ENCODE peak calls at places on chromosomes 3 and 15, in five cellular contexts. One of them, this sample, is unnamed.

GRCh38 chr3:107117922-107118576 is 259.2 kb upstream of the CCDC54 start:
- DNase-seq in brain microvascular endothelial cell: peak; percentile 65
- DNase-seq in adrenal gland: peak; percentile 69
- DNase-seq in PC-9: peak; percentile 38
- DNase-seq in cardiac fibroblast: peak; percentile 90
- DNase-seq in this sample: peak; percentile 48

GRCh38 chr15:48855501-48856440 is 22.2 kb upstream of the EID1 start:
- DNase-seq in PC-9: peak; percentile 10
- DNase-seq in brain microvascular endothelial cell: peak; percentile 56
- DNase-seq in cardiac fibroblast: peak; percentile 81
- DNase-seq in adrenal gland: no peak
- DNase-seq in this sample: no peak

GRCh38 chr3:126347543-126348161 is 9.6 kb downstream of the KLF15 start:
- DNase-seq in cardiac fibroblast: no peak
- DNase-seq in adrenal gland: peak; percentile 39
- DNase-seq in brain microvascular endothelial cell: no peak
- DNase-seq in PC-9: no peak
- DNase-seq in this sample: no peak

GRCh38 chr3:192869131-192870027 is 48.3 kb downstream of the MB21D2 start:
- DNase-seq in brain microvascular endothelial cell: peak; percentile 59
- DNase-seq in cardiac fibroblast: peak; percentile 47
- DNase-seq in PC-9: no peak
- DNase-seq in adrenal gland: peak; percentile 80
- DNase-seq in this sample: no peak

GRCh38 chr3:136621628-136622027 is 130.6 kb downstream of the STAG1 start:
- DNase-seq in PC-9: peak; percentile 26
- DNase-seq in brain microvascular endothelial cell: peak; percentile 16
- DNase-seq in cardiac fibroblast: peak; percentile 44
- DNase-seq in adrenal gland: no peak
- DNase-seq in this sample: no peak

GRCh38 chr3:138898301-138898700 is 48.6 kb downstream of the FOXL2 start:
- DNase-seq in brain microvascular endothelial cell: peak; percentile 3
- DNase-seq in PC-9: peak; percentile 9
- DNase-seq in adrenal gland: no peak
- DNase-seq in cardiac fibroblast: peak; percentile 90
- DNase-seq in this sample: no peak

GRCh38 chr3:80549173-80549572 is 781.4 kb upstream of the ROBO1 start:
- DNase-seq in brain microvascular endothelial cell: no peak
- DNase-seq in adrenal gland: no peak
- DNase-seq in cardiac fibroblast: no peak
- DNase-seq in PC-9: no peak
- DNase-seq in this sample: no peak

GRCh38 chr3:182628531-182628930 is 164.8 kb upstream of the ATP11B start:
- DNase-seq in PC-9: no peak
- DNase-seq in adrenal gland: no peak
- DNase-seq in brain microvascular endothelial cell: no peak
- DNase-seq in cardiac fibroblast: no peak
- DNase-seq in this sample: no peak

GRCh38 chr3:148953094-148953493 is 38.2 kb upstream of the GYG1 start:
- DNase-seq in brain microvascular endothelial cell: no peak
- DNase-seq in PC-9: no peak
- DNase-seq in cardiac fibroblast: no peak
- DNase-seq in adrenal gland: no peak
- DNase-seq in this sample: no peak

GRCh38 chr15:39669671-39670070 is 88.8 kb downstream of the THBS1 start:
- DNase-seq in adrenal gland: no peak
- DNase-seq in brain microvascular endothelial cell: no peak
- DNase-seq in PC-9: no peak
- DNase-seq in cardiac fibroblast: no peak
- DNase-seq in this sample: no peak
- TF ChIP-seq CTCF in adrenal gland: no peak
- TF ChIP-seq CTCF in brain microvascular endothelial cell: no peak
- TF ChIP-seq CTCF in PC-9: no peak
- TF ChIP-seq CTCF in cardiac fibroblast: no peak
- TF ChIP-seq CTCF in this sample: no peak

GRCh38 chr15:77659350-77660321 is 26.9 kb upstream of the LINGO1 start:
- DNase-seq in adrenal gland: peak; percentile 87
- DNase-seq in brain microvascular endothelial cell: peak; percentile 38
- DNase-seq in cardiac fibroblast: peak; percentile 63
- DNase-seq in PC-9: peak; percentile 53
- DNase-seq in this sample: peak; percentile 79
- TF ChIP-seq CTCF in adrenal gland: no peak
- TF ChIP-seq CTCF in brain microvascular endothelial cell: peak; percentile 71
- TF ChIP-seq CTCF in cardiac fibroblast: peak; percentile 57
- TF ChIP-seq CTCF in PC-9: peak; percentile 50
- TF ChIP-seq CTCF in this sample: peak; percentile 35

DNA sequence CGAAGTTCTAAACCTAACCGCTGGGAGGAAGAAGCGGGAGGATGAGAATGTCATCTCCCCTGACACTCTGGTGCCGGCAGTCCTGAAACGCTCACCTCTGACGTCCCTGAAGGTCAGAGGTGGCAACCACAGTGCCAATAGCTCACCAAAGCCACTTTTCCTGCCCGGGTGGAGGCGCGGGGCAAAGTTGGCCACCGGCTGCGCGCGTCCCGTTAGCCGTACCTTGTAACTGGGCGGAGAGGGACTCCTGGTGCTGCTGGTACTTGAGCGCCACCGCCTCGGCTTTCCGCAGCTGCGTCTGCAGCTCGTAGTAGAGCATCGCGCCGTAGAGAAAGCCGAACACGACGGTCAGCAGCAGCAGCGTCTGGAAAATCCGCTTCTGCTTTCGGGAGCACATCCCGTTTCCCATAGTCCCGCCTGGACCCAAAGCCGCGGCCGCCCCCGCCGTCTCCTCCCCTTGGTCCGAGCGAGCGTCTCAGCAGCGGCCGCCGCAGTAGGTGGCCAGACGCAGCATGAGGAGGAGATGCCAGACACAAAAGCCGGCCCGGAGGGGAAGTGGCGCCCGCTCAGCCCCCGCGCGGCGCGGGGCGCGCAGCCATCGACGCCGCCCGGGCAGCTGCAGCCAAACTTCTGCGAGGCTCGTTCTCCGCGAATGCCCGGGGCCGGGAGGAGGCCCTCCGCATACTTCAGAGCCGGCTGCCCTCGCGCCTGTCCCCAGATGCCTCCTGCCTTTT is 680 bp downstream of the GOLIM4 start:
- DNase-seq in cardiac fibroblast: peak; percentile 65
- DNase-seq in adrenal gland: peak; percentile 79
- DNase-seq in PC-9: peak; percentile 52
- DNase-seq in brain microvascular endothelial cell: peak; percentile 74
- DNase-seq in this sample: peak; percentile 71
- TF ChIP-seq CTCF in cardiac fibroblast: peak; percentile 40
- TF ChIP-seq CTCF in adrenal gland: peak; percentile 48
- TF ChIP-seq CTCF in PC-9: peak; percentile 22
- TF ChIP-seq CTCF in brain microvascular endothelial cell: peak; percentile 51
- TF ChIP-seq CTCF in this sample: no peak

GRCh38 chr15:97141360-97141759 is 810.9 kb downstream of the NR2F2 start:
- DNase-seq in adrenal gland: no peak
- DNase-seq in brain microvascular endothelial cell: no peak
- DNase-seq in cardiac fibroblast: no peak
- DNase-seq in PC-9: no peak
- DNase-seq in this sample: no peak

GRCh38 chr15:97143847-97144711 is 813.6 kb downstream of the NR2F2 start:
- DNase-seq in adrenal gland: no peak
- DNase-seq in brain microvascular endothelial cell: no peak
- DNase-seq in PC-9: no peak
- DNase-seq in cardiac fibroblast: no peak
- DNase-seq in this sample: no peak

GRCh38 chr15:97140216-97140615 is 809.7 kb downstream of the NR2F2 start:
- DNase-seq in adrenal gland: no peak
- DNase-seq in brain microvascular endothelial cell: no peak
- DNase-seq in PC-9: no peak
- DNase-seq in cardiac fibroblast: no peak
- DNase-seq in this sample: no peak
- TF ChIP-seq CTCF in adrenal gland: no peak
- TF ChIP-seq CTCF in brain microvascular endothelial cell: no peak
- TF ChIP-seq CTCF in PC-9: no peak
- TF ChIP-seq CTCF in cardiac fibroblast: no peak
- TF ChIP-seq CTCF in this sample: no peak

GRCh38 chr15:80061581-80061980 is 2.1 kb downstream of the ZFAND6 start:
- DNase-seq in adrenal gland: no peak
- DNase-seq in brain microvascular endothelial cell: no peak
- DNase-seq in cardiac fibroblast: peak; percentile 18
- DNase-seq in PC-9: no peak
- DNase-seq in this sample: no peak

GRCh38 chr15:80058044-80058443 is 1.4 kb upstream of the ZFAND6 start:
- DNase-seq in cardiac fibroblast: no peak
- DNase-seq in adrenal gland: no peak
- DNase-seq in PC-9: no peak
- DNase-seq in brain microvascular endothelial cell: no peak
- DNase-seq in this sample: no peak

GRCh38 chr15:80055933-80056332 is 3.5 kb upstream of the ZFAND6 start:
- DNase-seq in PC-9: no peak
- DNase-seq in cardiac fibroblast: no peak
- DNase-seq in brain microvascular endothelial cell: no peak
- DNase-seq in adrenal gland: no peak
- DNase-seq in this sample: no peak

GRCh38 chr15:80059786-80060489 is 462 bp downstream of the ZFAND6 start:
- DNase-seq in brain microvascular endothelial cell: no peak
- DNase-seq in PC-9: peak; percentile 56
- DNase-seq in adrenal gland: peak; percentile 70
- DNase-seq in cardiac fibroblast: peak; percentile 17
- DNase-seq in this sample: peak; percentile 85

DNA sequence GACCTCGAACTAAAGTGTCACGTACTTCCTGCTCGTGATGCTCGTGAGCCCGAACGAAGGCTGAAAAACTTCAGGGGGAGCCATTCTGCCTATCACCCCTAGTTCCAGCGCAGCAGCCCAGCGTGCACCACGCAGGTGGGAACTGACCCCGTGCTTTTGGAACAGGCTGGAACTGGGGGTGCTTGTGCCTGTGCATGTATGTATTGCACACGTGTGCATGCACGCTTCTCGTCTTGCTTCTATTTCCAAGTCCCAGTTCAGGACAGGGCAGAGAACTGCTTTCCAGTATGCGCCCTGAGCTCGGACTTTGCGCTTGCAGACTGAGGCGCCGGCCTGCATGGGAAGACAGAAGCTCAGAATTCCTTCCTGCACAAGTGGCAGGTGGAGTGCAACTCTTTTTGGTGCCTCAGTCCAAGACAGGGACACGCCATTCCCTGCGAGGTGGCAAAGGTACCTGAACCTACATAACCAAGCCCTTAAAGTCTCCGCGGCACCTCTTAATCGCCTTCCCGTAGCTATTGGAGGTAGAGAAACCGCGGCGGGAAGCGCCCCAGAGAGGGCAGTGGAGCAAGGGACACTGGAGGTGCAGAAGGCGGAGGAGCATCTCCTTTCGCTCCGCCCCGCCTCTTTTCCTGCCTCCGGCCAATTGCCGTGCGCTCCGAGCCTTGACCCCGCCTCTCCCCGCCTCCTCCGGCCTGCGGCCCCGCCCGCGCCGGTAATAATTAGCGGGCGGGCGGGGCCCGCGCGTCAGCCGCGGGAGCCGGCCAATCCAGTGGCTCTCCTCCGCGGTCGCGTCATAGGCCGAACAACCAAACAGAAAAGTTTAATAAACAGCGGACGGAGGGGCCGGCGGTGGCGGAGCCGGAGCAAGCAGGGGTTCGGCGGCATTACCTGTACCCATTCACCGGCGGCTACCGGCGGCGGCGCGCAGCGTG is at the start of gene ZFAND6:
- DNase-seq in PC-9: peak; percentile 96
- DNase-seq in brain microvascular endothelial cell: peak; percentile 90
- DNase-seq in adrenal gland: peak; percentile 98
- DNase-seq in cardiac fibroblast: peak; percentile 93
- DNase-seq in this sample: peak; percentile 95
- TF ChIP-seq CTCF in PC-9: no peak
- TF ChIP-seq CTCF in brain microvascular endothelial cell: peak; percentile 12
- TF ChIP-seq CTCF in adrenal gland: no peak
- TF ChIP-seq CTCF in cardiac fibroblast: no peak
- TF ChIP-seq CTCF in this sample: no peak